ENCODE peak calls at places on chromosomes 3 and 15, in nine cellular contexts. C, J, S, P, E, T, O, D and B are unnamed samples. For H3K4me1, the result is how much of the 10 kb centered on the place peaks cover.

GRCh38 chr15:54273928-54274327 is 295.7 kb downstream of the UNC13C start:
- DNase-seq in C (no peak), D (peak), S (no peak), O (no peak), T (no peak), P (peak), J (no peak), E (no peak), B (peak)

GRCh38 chr15:68984589-68984988 is 29.9 kb upstream of the NOX5 start:
- DNase-seq in O (no peak), P (no peak), C (no peak), J (no peak), T (no peak), D (no peak), S (no peak), E (no peak), B (no peak)

GRCh38 chr3:159418571-159419526 is 569.8 kb upstream of the IL12A start:
- DNase-seq in P (no peak), T (no peak), S (no peak), J (peak), O (no peak), D (no peak), E (peak), C (no peak), B (no peak)

GRCh38 chr3:126466886-126467610 is 8.6 kb downstream of the ZXDC start:
- DNase-seq in C (no peak), J (no peak), S (no peak), O (no peak), E (no peak), P (no peak), D (no peak), T (no peak), B (no peak)

GRCh38 chr15:63041982-63042878 is at the start of gene TPM1:
- DNase-seq in J (peak), T (peak), D (peak), S (peak), C (peak), P (peak), E (peak), O (peak), B (peak)

GRCh38 chr3:183817111-183817510 is 8.3 kb downstream of the MAP6D1 start:
- DNase-seq in S (no peak), C (no peak), J (no peak), T (no peak), E (no peak), O (no peak), D (no peak), P (no peak), B (no peak)

GRCh38 chr15:65578904-65579728 is 31.8 kb downstream of the INTS14 start:
- DNase-seq in T (no peak), O (no peak), C (no peak), J (no peak), P (no peak), S (no peak), D (peak), E (no peak), B (no peak)

GRCh38 chr15:84947947-84948830 is 33.5 kb upstream of the PDE8A start:
- DNase-seq in E (peak), J (peak), P (no peak), O (peak), D (no peak), T (peak), C (no peak), S (no peak), B (no peak)

GRCh38 chr3:110697961-110698360 is 373.7 kb upstream of the NECTIN3 start:
- DNase-seq in P (no peak), E (peak), T (no peak), O (no peak), J (peak), C (no peak), D (peak), S (no peak), B (no peak)

GRCh38 chr3:44894485-44894884 is 20.1 kb downstream of the TGM4 start:
- DNase-seq in E (peak), C (no peak), D (peak), O (no peak), S (no peak), P (peak), T (no peak), J (peak), B (no peak)

GRCh38 chr15:92463352-92463751 is 69.7 kb downstream of the ST8SIA2 start:
- DNase-seq in E (no peak), C (no peak), D (no peak), S (no peak), O (no peak), T (no peak), J (no peak), P (no peak), B (no peak)

GRCh38 chr3:27927882-27928281 is 205.8 kb upstream of the EOMES start:
- DNase-seq in D (no peak), C (no peak), S (no peak), P (no peak), O (no peak), T (no peak), E (no peak), J (no peak), B (no peak)

GRCh38 chr3:151183253-151183652 is 19.8 kb downstream of the GPR171 start:
- DNase-seq in D (no peak), P (no peak), J (no peak), T (no peak), O (no peak), E (no peak), C (no peak), S (no peak), B (no peak)

GRCh38 chr3:176767385-176767784 is 429.9 kb downstream of the TBL1XR1 start:
- DNase-seq in T (no peak), S (no peak), J (peak), E (peak), C (no peak), O (no peak), D (no peak), P (no peak), B (no peak)

GRCh38 chr3:43378066-43378935 is 92.0 kb downstream of the SNRK start:
- DNase-seq in C (no peak), P (peak), O (no peak), T (no peak), J (peak), S (peak), E (peak), D (peak), B (peak)

GRCh38 chr3:38658886-38659285 is 9.4 kb upstream of the SCN5A start:
- DNase-seq in O (no peak), J (no peak), T (no peak), C (no peak), D (no peak), E (no peak), S (peak), P (peak), B (no peak)

GRCh38 chr3:40337136-40338108 is 27.9 kb downstream of the EIF1B start:
- DNase-seq in P (no peak), O (no peak), C (no peak), T (no peak), J (no peak), S (no peak), E (no peak), D (no peak), B (no peak)
- H3K4me1 ChIP-seq in P (under half), O (under half), C (under half), T (under half), J (under half), S (under half), E (under half), D (under half), B (under half)

GRCh38 chr3:77348244-77348855 is 308.5 kb downstream of the ROBO2 start:
- DNase-seq in T (no peak), P (peak), D (peak), J (peak), C (no peak), S (peak), O (no peak), E (peak), B (peak)
- TF ChIP-seq CTCF in T (peak), P (no peak), D (peak), J (peak), C (no peak), S (peak), O (peak), E (peak), B (peak)

GRCh38 chr15:74258456-74259323 is 22.6 kb downstream of the CCDC33 start:
- DNase-seq in O (no peak), T (peak), C (no peak), S (no peak), E (no peak), J (no peak), D (no peak), P (no peak), B (no peak)
- H3K4me1 ChIP-seq in O (under half), T (under half), C (under half), S (under half), E (under half), J (under half), D (under half), P (under half), B (half or more)

DNA sequence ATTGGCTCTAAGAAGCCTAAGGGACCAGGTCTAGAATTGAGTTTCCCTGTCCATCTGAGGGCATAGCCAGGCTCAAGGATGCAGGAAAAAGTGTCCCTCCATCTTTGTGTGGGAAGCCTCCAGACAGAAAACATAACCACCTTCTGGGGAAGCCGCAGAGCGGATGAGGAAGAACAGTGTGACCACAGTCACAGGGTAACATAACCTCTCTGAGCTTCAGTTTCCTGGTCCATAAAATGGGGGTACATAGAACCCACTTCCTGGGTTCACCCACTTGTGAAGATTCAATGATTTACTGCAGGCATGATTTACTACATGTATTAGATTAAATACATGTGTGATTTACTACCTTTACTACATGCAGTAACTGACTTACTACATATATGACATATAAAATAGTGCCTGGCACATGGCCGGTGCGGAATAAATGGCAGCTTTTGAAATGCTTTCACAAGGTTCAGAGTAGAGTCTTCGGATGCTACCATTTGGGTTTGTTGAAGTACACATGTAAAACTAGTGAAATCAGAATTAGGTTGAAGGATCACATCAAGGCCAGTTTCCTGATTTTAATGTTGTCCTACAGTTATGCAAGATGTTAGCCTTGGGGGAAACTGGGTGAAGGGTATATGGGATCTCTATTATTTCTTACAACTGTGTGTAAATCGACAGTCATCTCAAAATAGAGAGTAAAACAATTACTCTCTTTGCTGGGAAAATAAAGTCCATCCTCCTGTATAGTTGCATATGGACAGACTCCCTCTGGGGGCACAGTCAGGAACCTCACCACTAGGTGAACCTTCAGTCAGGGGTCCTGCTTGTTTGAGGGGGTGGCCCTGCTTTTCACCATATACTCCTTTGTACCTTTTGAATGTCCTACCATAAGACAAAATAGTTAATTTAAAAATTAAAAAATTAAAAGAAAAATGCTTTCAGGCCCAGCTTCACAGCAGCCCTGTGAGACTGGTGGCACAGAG is 86.0 kb downstream of the SEMA5B start:
- DNase-seq in E (no peak), P (no peak), J (no peak), S (no peak), O (no peak), T (no peak), C (no peak), D (no peak), B (peak)
- TF ChIP-seq CTCF in E (peak), P (no peak), J (peak), S (peak), O (peak), T (no peak), C (no peak), D (peak), B (peak)

GRCh38 chr3:49170744-49171118 is 667 bp upstream of the KLHDC8B start:
- DNase-seq in E (no peak), J (no peak), C (no peak), P (no peak), D (no peak), O (no peak), T (no peak), S (no peak), B (no peak)

GRCh38 chr3:49172616-49173041 is 1.2 kb downstream of the KLHDC8B start:
- DNase-seq in D (no peak), P (peak), T (no peak), E (no peak), O (no peak), S (no peak), J (no peak), C (no peak), B (no peak)

GRCh38 chr3:49171775-49172500 is 540 bp downstream of the KLHDC8B start:
- DNase-seq in D (no peak), E (no peak), P (no peak), J (no peak), T (no peak), S (no peak), C (no peak), O (no peak), B (no peak)

GRCh38 chr3:49173116-49173791 is 1.9 kb downstream of the KLHDC8B start:
- DNase-seq in P (peak), T (peak), O (peak), S (peak), D (peak), J (peak), E (no peak), C (no peak), B (peak)

GRCh38 chr3:49171119-49171774 is at the start of gene KLHDC8B:
- DNase-seq in E (peak), S (peak), O (peak), T (peak), P (peak), C (peak), D (peak), J (peak), B (peak)
- H3K4me1 ChIP-seq in E (under half), S (under half), O (half or more), T (half or more), P (under half), C (under half), D (under half), J (under half), B (under half)

GRCh38 chr3:87856126-87856525 is 202.7 kb downstream of the CGGBP1 start:
- DNase-seq in O (no peak), S (no peak), T (no peak), D (no peak), C (no peak), E (no peak), P (no peak), J (peak), B (no peak)

GRCh38 chr3:87855211-87855610 is 203.6 kb downstream of the CGGBP1 start:
- DNase-seq in P (no peak), T (no peak), E (no peak), S (no peak), C (no peak), O (no peak), J (no peak), D (no peak), B (no peak)

GRCh38 chr3:87855626-87856025 is 203.2 kb downstream of the CGGBP1 start:
- DNase-seq in C (no peak), D (no peak), S (no peak), P (no peak), T (no peak), E (no peak), J (peak), O (no peak), B (no peak)
- TF ChIP-seq CTCF in C (no peak), D (no peak), S (no peak), P (no peak), T (no peak), E (no peak), J (no peak), O (no peak), B (no peak)

GRCh38 chr15:44675911-44676310 is 12.4 kb upstream of the SPG11 start:
- DNase-seq in S (no peak), T (no peak), J (no peak), P (no peak), E (no peak), C (no peak), D (no peak), O (no peak), B (no peak)
- H3K4me1 ChIP-seq in S (under half), T (under half), J (under half), P (under half), E (under half), C (under half), D (under half), O (under half), B (under half)

GRCh38 chr3:3080309-3080708 is 29.9 kb downstream of the IL5RA start:
- DNase-seq in J (no peak), T (no peak), S (peak), C (no peak), O (no peak), D (peak), E (no peak), P (no peak), B (no peak)

GRCh38 chr3:3071136-3071535 is 39.0 kb downstream of the IL5RA start:
- DNase-seq in J (no peak), T (no peak), O (no peak), S (peak), D (no peak), C (no peak), P (no peak), E (no peak), B (no peak)

GRCh38 chr3:3069723-3070122 is 40.5 kb downstream of the IL5RA start:
- DNase-seq in E (no peak), P (no peak), C (no peak), O (no peak), J (no peak), S (no peak), D (no peak), T (no peak), B (no peak)

DNA sequence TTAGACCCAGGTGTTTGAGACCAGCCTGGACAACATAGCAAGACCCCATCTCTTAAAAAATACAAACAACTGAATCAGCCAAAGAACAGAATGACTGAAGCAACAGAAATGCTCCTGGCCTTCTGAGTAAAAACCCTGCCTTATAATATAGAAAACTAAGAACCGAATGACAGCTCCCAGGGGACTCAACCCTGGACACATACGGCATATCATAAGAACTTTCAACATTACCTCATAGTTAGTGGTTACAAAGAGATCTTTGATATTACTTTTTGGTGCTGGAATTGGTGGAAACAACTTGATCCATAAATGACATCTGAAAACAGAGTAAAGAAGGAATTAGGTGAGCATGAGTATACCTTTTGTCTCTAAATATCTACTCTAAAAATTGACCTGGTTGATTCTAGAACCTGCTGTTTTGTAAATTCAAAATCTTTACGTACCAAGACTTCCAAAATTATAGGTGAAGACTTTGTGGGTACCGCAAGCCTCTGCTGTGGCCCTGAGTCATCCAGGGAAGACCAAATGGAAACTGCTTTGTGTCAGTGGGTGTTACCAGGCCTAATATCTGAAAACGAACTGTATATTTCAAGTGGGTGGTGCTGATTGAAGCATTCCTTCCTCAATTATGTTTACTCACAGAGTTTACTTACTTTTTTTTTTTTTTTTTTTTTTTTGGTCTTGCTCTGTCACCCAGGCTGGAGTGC is 35.5 kb downstream of the IL5RA start:
- DNase-seq in J (no peak), D (no peak), C (no peak), O (no peak), P (no peak), T (no peak), E (no peak), S (no peak), B (no peak)
- TF ChIP-seq CTCF in J (no peak), D (no peak), C (no peak), O (no peak), P (no peak), T (no peak), E (no peak), S (no peak), B (no peak)

GRCh38 chr15:79804833-79805232 is 92.0 kb downstream of the MTHFS start:
- DNase-seq in P (no peak), J (peak), E (no peak), S (no peak), T (no peak), C (no peak), D (no peak), O (no peak), B (no peak)
- H3K4me1 ChIP-seq in P (under half), J (under half), E (under half), S (under half), T (under half), C (under half), D (under half), O (under half), B (under half)